ENCODE peak calls at places on chromosomes 2 and 18, in four cellular contexts. M is K562, F is GM12878, X is HepG2. T is an unnamed sample.

GRCh38 chr2:182224669-182225068 is 202.2 kb downstream of the PDE1A start:
- DNase-seq in M (no peak), F (no peak), X (no peak), T (no peak)

GRCh38 chr18:23675236-23675635 is 12.5 kb upstream of the ANKRD29 start:
- DNase-seq in M (no peak), F (no peak), X (no peak), T (no peak)

GRCh38 chr2:177398290-177398683 is 5.7 kb downstream of the AGPS start:
- DNase-seq in M (no peak), F (no peak), X (peak), T (no peak)

GRCh38 chr18:48940854-48941531 is 9.8 kb downstream of the SMAD7 start:
- DNase-seq in M (no peak), F (peak), X (no peak), T (no peak)

GRCh38 chr18:10027031-10027430 is 113.2 kb downstream of the VAPA start:
- DNase-seq in M (no peak), F (no peak), X (no peak), T (no peak)

GRCh38 chr2:32064021-32064678 is 794 bp downstream of the SPAST start:
- DNase-seq in M (peak), F (no peak), X (no peak), T (no peak)

GRCh38 chr2:230714122-230714453 is 1.4 kb downstream of the CAB39 start:
- DNase-seq in M (peak), F (no peak), X (peak), T (peak)

GRCh38 chr18:37956902-37957301 is 391.3 kb upstream of the CELF4 start:
- DNase-seq in M (no peak), F (no peak), X (no peak), T (no peak)

GRCh38 chr2:233142355-233142897 is 82.3 kb downstream of the INPP5D start:
- DNase-seq in M (no peak), F (peak), X (no peak), T (no peak)

GRCh38 chr2:38428940-38429339 is 51.9 kb upstream of the ATL2 start:
- DNase-seq in M (no peak), F (no peak), X (no peak), T (no peak)

GRCh38 chr2:19868705-19869550 is 32.9 kb downstream of the TTC32 start:
- DNase-seq in M (peak), F (no peak), X (no peak), T (no peak)

GRCh38 chr18:50805732-50806131 is 14.1 kb downstream of the MRO start:
- DNase-seq in M (peak), F (no peak), X (no peak), T (no peak)

GRCh38 chr2:62014102-62014501 is 108.6 kb downstream of the COMMD1 start:
- DNase-seq in M (peak), F (no peak), X (peak), T (peak)

GRCh38 chr2:86050301-86050700 is 55.4 kb downstream of the POLR1A start:
- DNase-seq in M (no peak), F (no peak), X (no peak), T (no peak)

GRCh38 chr2:237631801-237632585 is 4.6 kb downstream of the LRRFIP1 start:
- DNase-seq in M (no peak), F (no peak), X (no peak), T (no peak)
- H3K4me3 ChIP-seq in M (no peak), F (no peak), X (no peak), T (no peak)

GRCh38 chr2:219331560-219332213 is 857 bp downstream of the RESP18 start:
- DNase-seq in M (peak), F (no peak), X (no peak), T (no peak)
- TF ChIP-seq BHLHE40 in M (no peak), F (no peak), X (no peak), T (no peak)

DNA sequence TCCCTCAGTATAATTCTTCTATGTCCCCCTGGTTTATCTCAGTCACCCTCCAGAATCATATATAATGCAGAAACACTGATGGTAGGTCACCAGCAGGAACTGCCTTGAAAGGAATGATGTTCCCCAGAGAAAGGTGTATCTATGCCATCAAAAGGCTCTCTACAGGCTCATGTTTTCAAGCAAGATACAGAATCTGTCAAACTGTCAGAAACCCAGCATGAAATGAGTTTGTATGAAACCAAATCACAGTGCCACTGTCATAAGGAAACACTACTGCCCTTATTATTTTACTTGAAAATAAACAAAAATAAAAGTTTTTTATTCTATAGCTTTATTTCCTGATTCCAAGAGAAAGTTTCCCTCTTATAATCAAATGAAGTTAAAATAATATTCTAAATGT is 1064.5 kb upstream of the DDX18 start:
- DNase-seq in M (no peak), F (no peak), X (no peak), T (no peak)
- TF ChIP-seq EP300 in M (no peak), F (no peak), X (no peak), T (no peak)

GRCh38 chr2:236935656-236936445 is 149.8 kb upstream of the COPS8 start:
- DNase-seq in M (no peak), F (no peak), X (no peak), T (no peak)
- H3K4me3 ChIP-seq in M (no peak), F (no peak), X (no peak), T (no peak)

GRCh38 chr2:238886453-238887094 is 38.7 kb downstream of the TWIST2 start:
- DNase-seq in M (peak), F (no peak), X (no peak), T (no peak)

GRCh38 chr2:238890806-238891666 is 43.2 kb downstream of the TWIST2 start:
- DNase-seq in M (no peak), F (no peak), X (no peak), T (no peak)

GRCh38 chr2:238887616-238888015 is 39.7 kb downstream of the TWIST2 start:
- DNase-seq in M (no peak), F (no peak), X (no peak), T (no peak)

GRCh38 chr2:238890131-238890530 is 42.2 kb downstream of the TWIST2 start:
- DNase-seq in M (no peak), F (no peak), X (no peak), T (no peak)

DNA sequence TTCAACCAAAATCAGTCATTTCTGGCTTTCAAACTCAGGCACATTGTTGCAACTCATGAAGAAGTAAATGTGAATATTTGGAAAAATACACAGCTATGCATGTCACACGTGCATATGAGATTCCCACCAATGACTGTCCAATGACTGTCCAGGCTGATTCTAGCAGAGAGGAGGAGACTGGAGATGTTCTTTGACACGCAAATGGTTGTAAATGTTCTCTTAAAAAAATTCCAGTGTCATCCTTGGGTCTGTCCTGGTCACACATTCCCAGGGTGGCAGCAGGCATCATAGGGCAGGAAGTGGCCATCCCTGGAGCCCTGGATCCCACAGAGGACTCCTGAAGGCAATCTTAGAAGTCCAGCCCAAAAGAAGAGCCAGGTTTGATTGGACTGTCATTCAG is 40.9 kb downstream of the TWIST2 start:
- DNase-seq in M (no peak), F (no peak), X (no peak), T (no peak)
- TF ChIP-seq BHLHE40 in M (no peak), F (no peak), X (no peak), T (no peak)

GRCh38 chr2:58137856-58138255 is 91.2 kb downstream of the VRK2 start:
- DNase-seq in M (no peak), F (no peak), X (no peak), T (no peak)

GRCh38 chr2:58138631-58139030 is 92.0 kb downstream of the VRK2 start:
- DNase-seq in M (no peak), F (no peak), X (no peak), T (no peak)

GRCh38 chr2:58140508-58141072 is 94.0 kb downstream of the VRK2 start:
- DNase-seq in M (no peak), F (no peak), X (no peak), T (no peak)

GRCh38 chr2:58135861-58136260 is 89.3 kb downstream of the VRK2 start:
- DNase-seq in M (no peak), F (no peak), X (no peak), T (no peak)

DNA sequence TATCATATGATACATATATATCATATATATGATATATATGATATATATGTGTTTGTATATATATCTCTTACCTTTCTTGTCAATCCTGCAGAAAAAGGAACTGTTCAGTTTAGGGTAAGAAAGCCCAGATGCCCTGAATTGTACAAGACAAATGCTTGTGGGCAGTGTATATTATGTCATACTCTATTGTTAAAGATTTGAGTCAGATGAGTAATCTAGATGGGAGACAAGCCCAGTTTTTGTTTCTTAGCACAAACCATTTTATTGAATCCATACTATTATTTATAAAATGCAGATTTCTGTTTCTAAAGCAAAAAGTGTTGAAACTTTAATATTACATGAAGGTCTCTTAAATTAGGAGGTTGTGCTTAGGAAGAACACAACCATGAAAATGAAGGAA is 90.6 kb downstream of the VRK2 start:
- DNase-seq in M (no peak), F (no peak), X (no peak), T (no peak)
- TF ChIP-seq EP300 in M (no peak), F (no peak), X (no peak), T (no peak)

GRCh38 chr2:161136194-161136593 is 24.0 kb upstream of the TANK start:
- DNase-seq in M (no peak), F (no peak), X (no peak), T (peak)
- H3K4me3 ChIP-seq in M (no peak), F (peak), X (no peak), T (peak)

DNA sequence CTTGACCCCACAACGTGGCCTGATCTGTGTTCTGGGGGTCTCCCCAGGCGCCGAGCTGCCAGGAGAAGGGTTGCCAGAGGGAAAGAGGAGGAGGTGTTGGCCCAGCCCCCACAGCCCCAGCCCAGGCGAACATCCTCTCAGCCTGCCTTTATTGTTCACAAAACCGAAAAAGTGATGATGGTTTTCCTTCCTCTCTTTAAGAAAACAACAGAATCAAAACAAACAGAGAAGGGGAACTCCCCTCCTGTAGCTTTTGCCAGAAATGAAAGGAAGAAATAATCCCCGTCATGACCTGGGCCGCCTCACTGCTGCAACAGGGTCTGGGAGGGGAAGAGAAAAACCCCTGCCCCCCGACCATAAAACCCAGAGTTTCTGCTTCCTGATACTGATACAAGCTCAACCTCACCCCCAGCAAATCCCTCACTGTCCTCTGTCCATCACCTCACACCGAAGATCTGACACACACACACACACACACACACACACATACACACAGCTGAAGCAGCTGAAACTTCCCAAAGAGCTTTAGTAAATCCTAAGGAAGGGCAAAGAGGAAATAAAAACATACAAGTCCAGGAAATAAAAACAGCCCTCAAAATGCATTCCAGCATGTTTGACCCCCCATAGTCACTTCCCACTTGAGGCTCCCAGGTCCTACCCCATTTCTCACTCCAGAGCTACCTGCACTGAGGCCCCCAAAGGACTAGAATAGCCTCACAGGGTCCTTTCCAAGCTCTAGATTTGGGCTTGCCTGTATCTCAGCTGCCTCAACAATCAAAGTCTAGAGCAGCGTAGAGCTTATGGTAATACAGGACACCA is 51.8 kb downstream of the ZFP36L2 start:
- DNase-seq in M (no peak), F (peak), X (no peak), T (no peak)
- TF ChIP-seq BHLHE40 in M (no peak), F (peak), X (no peak), T (no peak)

DNA sequence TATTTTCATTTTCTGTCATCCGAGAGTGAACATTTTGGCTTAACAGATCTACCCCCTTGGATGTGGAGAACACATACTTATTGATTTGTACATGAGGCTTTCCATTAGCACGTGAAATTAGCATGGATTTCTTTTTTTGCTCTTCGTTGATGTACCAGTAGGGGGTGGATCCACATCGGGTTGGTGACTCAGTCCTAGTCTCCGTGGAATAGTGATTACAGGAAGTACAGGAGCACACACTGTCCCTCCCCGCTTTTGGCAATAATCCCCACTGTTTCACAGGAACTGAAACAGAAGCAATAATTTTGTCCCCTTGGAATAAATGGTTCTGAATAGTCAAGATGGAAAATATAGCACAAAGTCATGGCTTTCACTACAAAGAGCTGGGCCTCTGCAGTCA is 229.0 kb downstream of the GALR1 start:
- DNase-seq in M (peak), F (no peak), X (peak), T (no peak)
- TF ChIP-seq EP300 in M (no peak), F (no peak), X (no peak), T (no peak)

GRCh38 chr2:235028646-235029045 is 76.8 kb downstream of the SH3BP4 start:
- DNase-seq in M (no peak), F (no peak), X (no peak), T (no peak)

GRCh38 chr2:235026137-235026536 is 74.3 kb downstream of the SH3BP4 start:
- DNase-seq in M (no peak), F (no peak), X (peak), T (peak)

GRCh38 chr2:235027558-235028214 is 75.9 kb downstream of the SH3BP4 start:
- DNase-seq in M (no peak), F (no peak), X (no peak), T (peak)

GRCh38 chr2:235024951-235025773 is 73.3 kb downstream of the SH3BP4 start:
- DNase-seq in M (no peak), F (no peak), X (no peak), T (no peak)

DNA sequence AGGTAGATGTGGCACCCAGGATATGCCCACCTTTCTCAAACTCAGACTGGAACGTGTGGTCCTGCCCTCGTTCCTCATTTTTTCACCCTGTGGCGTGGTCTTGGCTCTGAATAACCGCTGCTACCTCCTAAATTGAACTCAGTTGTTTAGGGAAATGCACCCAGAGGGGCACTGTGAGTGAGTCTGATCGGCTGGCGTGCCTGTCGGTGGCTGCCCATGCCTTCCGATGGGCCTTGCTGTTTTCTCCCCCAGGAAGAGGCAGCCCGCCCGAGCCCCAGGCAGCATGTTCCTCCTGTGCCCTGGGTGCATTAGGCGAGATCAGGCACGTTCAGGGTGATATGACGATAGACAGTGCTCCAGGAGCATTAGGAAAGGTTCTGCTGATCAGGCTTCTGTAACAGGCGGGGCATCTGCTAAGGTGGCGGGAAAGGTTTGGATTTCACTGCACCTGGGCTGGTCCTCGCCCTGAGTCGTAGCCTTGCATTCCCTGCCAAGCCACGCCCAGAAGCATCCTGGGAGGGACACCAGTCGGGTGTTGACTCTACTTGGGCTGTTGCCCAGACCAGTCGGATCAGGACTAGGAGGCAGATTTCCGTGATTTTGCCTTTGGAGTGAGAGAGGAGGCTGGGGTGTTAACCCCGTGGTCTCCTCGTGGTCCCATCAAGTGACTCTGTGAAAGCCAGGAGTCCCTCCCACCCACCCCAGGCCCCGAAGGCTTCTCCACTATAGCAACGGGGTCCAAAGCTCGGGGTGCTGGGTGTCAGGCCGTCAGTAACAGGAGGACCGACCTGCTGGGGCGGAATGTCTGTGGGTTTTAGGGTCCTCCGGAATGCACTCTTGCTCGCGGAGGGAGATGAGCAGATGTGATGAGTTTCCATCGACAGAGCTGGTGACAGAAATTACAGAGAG is 75.1 kb downstream of the SH3BP4 start:
- DNase-seq in M (no peak), F (no peak), X (no peak), T (peak)
- H3K4me3 ChIP-seq in M (no peak), F (no peak), X (no peak), T (peak)

T was measured in A549.